ENCODE peak calls at places on chromosomes 3 and 15, in four cellular contexts. Z is psoas muscle, P is right atrium auricular region, Q is brain microvascular endothelial cell. G is an unnamed sample. For H3K36me3, the result is how much of the 10 kb centered on the place peaks cover.

GRCh38 chr3:29503969-29504368 is 223.1 kb downstream of the RBMS3 start:
- DNase-seq in Z (peak), Q (no peak), P (peak), G (no peak)

GRCh38 chr3:88744896-88745295 is 362.5 kb upstream of the EPHA3 start:
- DNase-seq in Q (no peak), Z (no peak), P (no peak), G (no peak)

GRCh38 chr15:92538115-92538514 is 117.5 kb downstream of the FAM174B start:
- DNase-seq in Z (no peak), P (no peak), Q (no peak), G (no peak)

GRCh38 chr3:159814161-159814560 is 174.5 kb upstream of the IL12A start:
- DNase-seq in P (no peak), Q (no peak), Z (no peak), G (peak)

GRCh38 chr3:48524970-48525369 is 21.0 kb upstream of the SHISA5 start:
- DNase-seq in Z (no peak), P (no peak), Q (no peak), G (no peak)

GRCh38 chr3:190301591-190301990 is 20.7 kb downstream of the CLDN1 start:
- DNase-seq in Z (no peak), Q (no peak), P (no peak), G (no peak)

GRCh38 chr3:13723676-13724207 is 156.1 kb downstream of the WNT7A start:
- DNase-seq in P (no peak), Z (no peak), Q (no peak), G (no peak)

GRCh38 chr3:169041677-169042171 is 621.8 kb downstream of the MECOM start:
- DNase-seq in P (no peak), Z (no peak), Q (peak), G (no peak)

GRCh38 chr15:40146037-40146436 is 14.8 kb upstream of the BUB1B start:
- DNase-seq in P (peak), Z (no peak), Q (peak), G (no peak)

GRCh38 chr15:63038926-63039673 is 3.4 kb upstream of the TPM1 start:
- DNase-seq in Q (peak), P (no peak), Z (no peak), G (no peak)

GRCh38 chr3:149273096-149273751 is 51.6 kb upstream of the CP start:
- DNase-seq in Z (no peak), Q (peak), P (no peak), G (peak)

GRCh38 chr3:95715137-95715536 is 1099.3 kb upstream of the EPHA6 start:
- DNase-seq in P (no peak), Z (no peak), Q (no peak), G (no peak)

GRCh38 chr3:176867681-176868663 is 329.3 kb downstream of the TBL1XR1 start:
- DNase-seq in Z (no peak), Q (no peak), P (no peak), G (no peak)

GRCh38 chr3:188207941-188208750 is 54.2 kb downstream of the LPP start:
- DNase-seq in Z (no peak), Q (no peak), P (peak), G (no peak)

GRCh38 chr3:99767341-99767740 is 50.3 kb upstream of the CMSS1 start:
- DNase-seq in Q (no peak), P (no peak), Z (no peak), G (no peak)

GRCh38 chr3:114057011-114057347 is 442 bp downstream of the QTRT2 start:
- DNase-seq in P (no peak), Q (no peak), Z (no peak), G (no peak)

GRCh38 chr3:100740207-100740606 is 30.9 kb downstream of the TFG start:
- DNase-seq in P (no peak), Z (no peak), Q (peak), G (no peak)

GRCh38 chr3:119779731-119780383 is 2.0 kb upstream of the NR1I2 start:
- DNase-seq in P (no peak), Q (no peak), Z (no peak), G (no peak)

GRCh38 chr15:32824777-32825176 is 107.0 kb downstream of the GREM1 start:
- DNase-seq in Q (peak), P (no peak), Z (no peak), G (no peak)

GRCh38 chr3:173650596-173650995 is 253.1 kb downstream of the NLGN1 start:
- DNase-seq in Z (no peak), Q (no peak), P (no peak), G (no peak)

GRCh38 chr3:23748398-23749110 is 57.2 kb upstream of the UBE2E1 start:
- DNase-seq in Q (peak), P (no peak), Z (no peak), G (no peak)

GRCh38 chr3:182165234-182165633 is 453.5 kb downstream of the SOX2 start:
- DNase-seq in Z (no peak), P (no peak), Q (no peak), G (peak)

GRCh38 chr3:195012571-195012970 is 258.4 kb downstream of the XXYLT1 start:
- DNase-seq in P (no peak), Z (no peak), Q (no peak), G (no peak)

GRCh38 chr3:76470285-76470684 is 569.6 kb upstream of the ROBO2 start:
- DNase-seq in P (no peak), Q (peak), Z (no peak), G (no peak)

DNA sequence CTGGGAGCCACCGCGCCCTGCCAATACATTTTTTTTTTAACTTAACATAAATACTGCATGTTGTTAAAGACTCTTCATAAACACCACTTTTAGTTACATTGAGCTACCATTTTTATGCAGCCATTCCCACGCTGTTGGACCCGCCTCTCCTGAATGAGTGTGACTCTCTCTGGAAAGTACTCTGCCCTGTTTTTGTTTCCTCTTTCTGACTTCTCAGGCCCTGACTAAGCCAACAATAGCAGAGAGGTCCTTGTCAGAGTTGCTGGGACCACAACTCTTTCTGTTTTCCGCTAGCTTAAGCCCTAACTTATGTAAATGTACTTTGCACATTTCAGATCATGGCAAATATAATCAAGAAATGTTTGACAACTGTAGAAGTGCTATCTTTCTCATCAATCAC is 35.3 kb downstream of the PARP15 start:
- DNase-seq in Q (peak), P (no peak), Z (no peak), G (no peak)
- H3K4me3 ChIP-seq in Q (no peak), P (no peak), Z (no peak), G (no peak)

GRCh38 chr3:38006031-38006430 is 15.4 kb downstream of the VILL start:
- DNase-seq in P (no peak), Z (no peak), Q (no peak), G (no peak)

GRCh38 chr3:38007754-38008090 is 17.1 kb downstream of the VILL start:
- DNase-seq in Z (no peak), Q (no peak), P (no peak), G (no peak)

GRCh38 chr3:38005076-38006020 is 14.8 kb downstream of the VILL start:
- DNase-seq in Z (no peak), P (peak), Q (no peak), G (no peak)

GRCh38 chr3:38008191-38008701 is 17.7 kb downstream of the VILL start:
- DNase-seq in Z (no peak), P (no peak), Q (no peak), G (no peak)

GRCh38 chr3:38006445-38006995 is 15.9 kb downstream of the VILL start:
- DNase-seq in Q (no peak), Z (no peak), P (no peak), G (no peak)
- H3K36me3 ChIP-seq in Q (under half), Z (under half), P (under half), G (under half)

DNA sequence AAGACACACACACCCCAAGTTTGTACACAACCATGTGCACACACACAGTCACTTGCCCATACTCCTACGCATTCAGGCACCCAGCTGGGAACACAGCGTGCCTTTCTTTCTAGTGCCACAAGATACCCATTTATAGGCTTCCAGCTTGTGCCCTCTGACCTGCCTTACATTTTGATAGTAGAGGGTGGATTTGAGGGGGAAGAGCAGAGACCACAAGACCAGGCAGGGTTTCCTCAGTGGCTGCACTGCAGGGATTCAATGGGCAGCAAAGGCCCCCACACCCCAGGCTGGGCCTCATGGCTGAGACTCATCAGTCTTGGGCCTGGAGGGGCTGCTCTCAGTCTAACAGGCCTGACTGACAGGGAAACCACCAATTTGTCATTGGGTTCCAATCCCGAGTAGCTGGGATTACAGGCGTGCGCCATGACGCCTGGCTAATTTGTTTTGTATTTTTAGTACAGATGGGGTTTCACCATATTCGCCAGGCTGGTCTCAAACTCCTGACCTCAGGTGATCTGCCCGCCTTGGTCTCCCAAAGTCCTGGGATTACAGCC is 18.8 kb upstream of the ANKDD1A start:
- DNase-seq in P (no peak), Z (no peak), Q (no peak), G (no peak)
- H3K4me3 ChIP-seq in P (no peak), Z (no peak), Q (no peak), G (no peak)

DNA sequence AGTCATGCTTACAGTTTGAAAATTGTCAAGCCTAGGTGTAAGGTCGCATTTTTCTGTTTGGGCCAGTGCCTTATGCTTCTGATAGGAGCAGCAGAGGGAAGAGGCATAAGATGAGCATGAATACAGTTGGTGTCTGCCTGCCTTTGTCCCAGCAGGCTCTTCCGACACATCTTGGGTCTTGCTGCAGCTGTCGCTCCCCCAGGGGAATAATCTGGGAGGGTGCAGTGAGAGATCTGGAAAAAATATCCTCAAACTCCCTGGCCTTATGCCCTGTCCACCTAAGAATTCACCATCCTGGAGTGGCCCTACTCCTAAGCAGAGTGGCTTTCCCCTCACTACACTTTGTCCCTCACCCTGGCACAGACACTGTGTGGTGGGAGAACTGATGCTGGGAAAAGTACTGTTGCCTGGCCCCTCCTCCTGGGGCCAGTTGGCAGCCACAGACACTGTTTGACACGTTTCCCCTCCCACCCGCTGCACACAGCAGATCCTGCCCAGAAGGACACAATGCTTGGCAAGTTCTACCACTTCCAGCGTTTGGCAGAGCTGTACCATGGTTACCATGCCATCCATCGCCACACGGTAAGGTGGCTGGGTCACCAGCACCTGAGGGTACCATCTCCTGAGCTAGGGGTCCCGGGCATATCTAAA is 21.1 kb upstream of the RHO start:
- DNase-seq in Q (no peak), P (no peak), Z (no peak), G (no peak)
- H3K36me3 ChIP-seq in Q (under half), P (under half), Z (under half), G (under half)

GRCh38 chr3:42980909-42981308 is 1.8 kb downstream of the GASK1A start:
- DNase-seq in Q (no peak), Z (no peak), P (peak), G (no peak)
- H3K4me3 ChIP-seq in Q (no peak), Z (peak), P (peak), G (no peak)

GRCh38 chr3:112366428-112366931 is 33.5 kb downstream of the CD200 start:
- DNase-seq in Q (no peak), Z (no peak), P (no peak), G (no peak)
- H3K36me3 ChIP-seq in Q (under half), Z (under half), P (under half), G (under half)

GRCh38 chr3:141368062-141368924 is at the start of gene ZBTB38:
- DNase-seq in P (peak), Z (peak), Q (peak), G (peak)

GRCh38 chr3:141367038-141367730 is 1.1 kb upstream of the ZBTB38 start:
- DNase-seq in Q (peak), Z (peak), P (no peak), G (no peak)

GRCh38 chr3:141365206-141365605 is 3.1 kb upstream of the ZBTB38 start:
- DNase-seq in Z (no peak), P (no peak), Q (no peak), G (no peak)

GRCh38 chr3:141368925-141369794 is 856 bp downstream of the ZBTB38 start:
- DNase-seq in Q (peak), Z (no peak), P (no peak), G (no peak)

DNA sequence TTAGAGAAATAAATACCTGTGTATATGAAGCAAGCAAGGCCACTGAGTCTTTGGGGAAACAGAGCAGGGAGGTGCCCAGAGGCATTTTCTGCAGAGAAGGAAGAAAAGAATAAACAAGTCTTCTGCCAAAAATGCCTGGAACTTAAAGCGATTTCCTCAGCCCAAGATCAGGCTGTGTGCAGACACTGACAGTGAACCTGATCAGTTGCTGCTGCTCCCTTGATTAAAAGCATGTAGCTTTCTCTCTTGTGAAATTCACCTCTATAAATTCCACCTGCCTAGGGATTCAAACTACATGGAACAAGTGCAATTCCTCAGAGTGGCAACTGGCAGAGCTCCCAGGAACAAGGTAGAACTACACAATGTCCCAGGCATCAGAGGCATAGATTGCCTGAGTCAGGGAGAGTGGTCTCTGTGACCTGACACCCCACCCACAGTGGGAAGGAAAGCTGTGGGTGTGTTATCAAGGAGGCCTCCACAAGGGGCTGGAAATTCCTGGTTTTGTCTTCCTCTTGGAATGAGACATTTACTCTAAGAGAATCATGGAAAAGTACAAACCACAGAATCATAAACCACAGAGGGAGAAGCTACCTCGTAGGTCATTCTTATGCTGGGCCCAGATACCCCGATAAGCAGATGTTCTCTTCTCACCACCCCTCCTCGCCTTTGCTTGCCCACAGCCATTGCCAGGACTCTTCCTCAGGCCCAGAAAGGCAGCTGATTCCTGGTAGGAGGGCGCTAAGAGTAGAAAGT is 1.8 kb upstream of the ZBTB38 start:
- DNase-seq in P (peak), Z (peak), Q (peak), G (no peak)
- H3K4me3 ChIP-seq in P (no peak), Z (no peak), Q (no peak), G (no peak)

DNA sequence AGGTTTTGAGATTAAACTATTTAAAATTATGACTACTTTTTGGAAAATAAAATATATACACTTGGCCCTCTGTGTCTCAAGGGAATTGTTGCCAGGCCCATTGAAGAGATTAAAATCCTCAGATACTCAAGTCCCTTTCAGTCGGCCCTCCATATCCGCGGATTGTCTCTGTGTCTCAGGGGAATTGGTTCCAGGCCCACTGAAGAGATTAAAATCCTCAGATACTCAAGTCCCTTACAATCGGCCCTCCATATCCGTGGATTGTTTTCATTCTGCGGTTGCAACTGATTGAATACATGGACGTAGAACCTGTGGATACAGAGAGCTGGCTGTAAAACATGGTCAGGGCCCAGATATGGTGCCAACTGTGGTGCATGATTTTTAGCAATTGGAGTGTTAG is 15.7 kb upstream of the LRCH3 start:
- DNase-seq in Q (no peak), Z (no peak), P (no peak), G (no peak)
- H3K36me3 ChIP-seq in Q (under half), Z (half or more), P (half or more), G (under half)

DNA sequence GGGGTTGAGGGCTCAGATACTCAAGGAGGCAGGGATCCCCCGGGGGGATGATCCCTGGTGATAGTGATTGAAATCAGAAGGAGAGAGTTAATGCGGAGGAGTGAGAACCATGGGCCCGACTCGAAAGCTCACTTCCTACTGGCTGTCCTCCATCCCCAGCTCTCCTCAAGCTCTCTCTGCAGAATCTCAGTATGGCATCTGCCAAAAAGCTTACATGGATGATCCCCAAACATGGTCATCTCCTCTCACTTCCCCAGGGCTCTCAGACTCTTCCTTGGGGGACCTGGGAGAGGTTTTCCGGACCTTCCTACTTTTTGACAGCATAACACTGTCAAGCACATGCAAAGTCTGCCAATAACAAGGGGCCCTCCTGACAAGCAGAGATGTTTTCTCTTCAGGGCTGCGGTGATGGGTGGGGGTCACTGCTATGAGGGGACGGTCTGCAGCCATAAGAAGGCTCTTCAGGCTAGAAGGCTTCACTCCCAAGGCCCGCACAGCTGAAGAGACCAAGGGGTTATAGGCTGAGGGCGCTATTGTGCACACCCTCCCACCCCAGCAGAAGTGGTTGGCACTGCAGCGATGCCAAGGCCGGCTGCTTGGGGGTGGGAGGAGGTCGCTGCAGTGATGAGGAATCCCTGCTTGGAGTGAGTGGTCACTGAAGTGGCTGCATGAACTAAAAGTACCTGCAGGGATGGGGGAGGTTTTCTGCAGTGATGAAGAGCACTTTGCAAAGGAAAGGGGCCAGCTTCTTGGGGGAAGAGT is 828 bp upstream of the VWA5B2 start:
- DNase-seq in Q (no peak), P (no peak), Z (no peak), G (no peak)
- H3K4me3 ChIP-seq in Q (no peak), P (peak), Z (peak), G (peak)

G was measured in Caco-2.